ENCODE peak calls at places on chromosomes 4 and X, in seven cellular contexts. One of them, this sample, is unnamed.
A peak's percentile ranks its signal among the peaks of the same experiment; 100 is the strongest.

GRCh38 chrX:153924149-153924861 is 1.8 kb downstream of the ARHGAP4 start:
- DNase-seq in fibroblast of lung: peak; percentile 23
- DNase-seq in A549: peak; percentile 34
- DNase-seq in BJ: no peak
- DNase-seq in lower leg skin: no peak
- DNase-seq in activated B cell treated with CpG ODN at 0.5 μM for 24 hours: no peak
- DNase-seq in glutamatergic neuron: no peak
- DNase-seq in this sample: no peak

GRCh38 chrX:107629533-107629909 is 1.2 kb downstream of the PRPS1 start:
- DNase-seq in glutamatergic neuron: no peak
- DNase-seq in activated B cell treated with CpG ODN at 0.5 μM for 24 hours: no peak
- DNase-seq in A549: peak; percentile 51
- DNase-seq in BJ: no peak
- DNase-seq in lower leg skin: no peak
- DNase-seq in fibroblast of lung: peak; percentile 39
- DNase-seq in this sample: no peak

GRCh38 chrX:97238632-97239031 is 354.9 kb downstream of the RPA4 start:
- DNase-seq in BJ: no peak
- DNase-seq in fibroblast of lung: peak; percentile 71
- DNase-seq in lower leg skin: no peak
- DNase-seq in activated B cell treated with CpG ODN at 0.5 μM for 24 hours: no peak
- DNase-seq in A549: peak; percentile 1
- DNase-seq in glutamatergic neuron: no peak
- DNase-seq in this sample: no peak

GRCh38 chr4:52244773-52245360 is 193.8 kb downstream of the SPATA18 start:
- DNase-seq in activated B cell treated with CpG ODN at 0.5 μM for 24 hours: no peak
- DNase-seq in lower leg skin: no peak
- DNase-seq in BJ: no peak
- DNase-seq in fibroblast of lung: no peak
- DNase-seq in glutamatergic neuron: no peak
- DNase-seq in A549: no peak
- DNase-seq in this sample: no peak

GRCh38 chr4:138242076-138242829 is at the start of gene SLC7A11:
- DNase-seq in fibroblast of lung: peak; percentile 99
- DNase-seq in lower leg skin: no peak
- DNase-seq in glutamatergic neuron: peak; percentile 28
- DNase-seq in activated B cell treated with CpG ODN at 0.5 μM for 24 hours: no peak
- DNase-seq in A549: peak; percentile 20
- DNase-seq in BJ: peak; percentile 98
- DNase-seq in this sample: peak; percentile 33

GRCh38 chrX:16250296-16250695 is 83.0 kb downstream of the MAGEB17 start:
- DNase-seq in activated B cell treated with CpG ODN at 0.5 μM for 24 hours: no peak
- DNase-seq in fibroblast of lung: peak; percentile 12
- DNase-seq in BJ: peak; percentile 2
- DNase-seq in lower leg skin: no peak
- DNase-seq in glutamatergic neuron: no peak
- DNase-seq in A549: no peak
- DNase-seq in this sample: no peak

GRCh38 chr4:61619528-61619927 is 419.4 kb downstream of the ADGRL3 start:
- DNase-seq in BJ: no peak
- DNase-seq in A549: peak; percentile 0
- DNase-seq in activated B cell treated with CpG ODN at 0.5 μM for 24 hours: no peak
- DNase-seq in fibroblast of lung: no peak
- DNase-seq in lower leg skin: no peak
- DNase-seq in glutamatergic neuron: no peak
- DNase-seq in this sample: no peak

GRCh38 chrX:100812216-100813158 is 7.7 kb upstream of the CSTF2 start:
- DNase-seq in lower leg skin: no peak
- DNase-seq in BJ: no peak
- DNase-seq in glutamatergic neuron: no peak
- DNase-seq in fibroblast of lung: no peak
- DNase-seq in activated B cell treated with CpG ODN at 0.5 μM for 24 hours: no peak
- DNase-seq in A549: no peak
- DNase-seq in this sample: no peak

GRCh38 chr4:176635372-176636261 is 157.1 kb downstream of the VEGFC start:
- DNase-seq in fibroblast of lung: peak; percentile 83
- DNase-seq in BJ: no peak
- DNase-seq in activated B cell treated with CpG ODN at 0.5 μM for 24 hours: no peak
- DNase-seq in A549: peak; percentile 80
- DNase-seq in lower leg skin: no peak
- DNase-seq in glutamatergic neuron: no peak
- DNase-seq in this sample: no peak

GRCh38 chr4:26069218-26069617 is 155.2 kb downstream of the SMIM20 start:
- DNase-seq in activated B cell treated with CpG ODN at 0.5 μM for 24 hours: no peak
- DNase-seq in lower leg skin: no peak
- DNase-seq in fibroblast of lung: peak; percentile 50
- DNase-seq in BJ: no peak
- DNase-seq in A549: no peak
- DNase-seq in glutamatergic neuron: no peak
- DNase-seq in this sample: no peak

GRCh38 chr4:6369924-6370645 is 100.4 kb downstream of the WFS1 start:
- DNase-seq in lower leg skin: no peak
- DNase-seq in activated B cell treated with CpG ODN at 0.5 μM for 24 hours: no peak
- DNase-seq in A549: no peak
- DNase-seq in glutamatergic neuron: no peak
- DNase-seq in fibroblast of lung: no peak
- DNase-seq in BJ: no peak
- DNase-seq in this sample: no peak

GRCh38 chrX:16977771-16978170 is 31.3 kb downstream of the REPS2 start:
- DNase-seq in activated B cell treated with CpG ODN at 0.5 μM for 24 hours: no peak
- DNase-seq in glutamatergic neuron: no peak
- DNase-seq in lower leg skin: no peak
- DNase-seq in BJ: no peak
- DNase-seq in fibroblast of lung: no peak
- DNase-seq in A549: no peak
- DNase-seq in this sample: no peak

GRCh38 chr4:15778742-15779231 is 659 bp downstream of the CD38 start:
- DNase-seq in lower leg skin: no peak
- DNase-seq in BJ: no peak
- DNase-seq in activated B cell treated with CpG ODN at 0.5 μM for 24 hours: peak; percentile 42
- DNase-seq in fibroblast of lung: peak; percentile 44
- DNase-seq in A549: peak; percentile 13
- DNase-seq in glutamatergic neuron: no peak
- DNase-seq in this sample: no peak

GRCh38 chr4:146244496-146244895 is 30.2 kb downstream of the REELD1 start:
- DNase-seq in A549: no peak
- DNase-seq in activated B cell treated with CpG ODN at 0.5 μM for 24 hours: no peak
- DNase-seq in lower leg skin: no peak
- DNase-seq in fibroblast of lung: no peak
- DNase-seq in glutamatergic neuron: no peak
- DNase-seq in BJ: no peak
- DNase-seq in this sample: no peak

GRCh38 chr4:146245246-146245645 is 30.9 kb downstream of the REELD1 start:
- DNase-seq in glutamatergic neuron: no peak
- DNase-seq in lower leg skin: no peak
- DNase-seq in A549: no peak
- DNase-seq in fibroblast of lung: peak; percentile 23
- DNase-seq in activated B cell treated with CpG ODN at 0.5 μM for 24 hours: no peak
- DNase-seq in BJ: no peak
- DNase-seq in this sample: no peak

GRCh38 chr4:146243883-146244277 is 29.5 kb downstream of the REELD1 start:
- DNase-seq in fibroblast of lung: no peak
- DNase-seq in lower leg skin: no peak
- DNase-seq in glutamatergic neuron: no peak
- DNase-seq in BJ: no peak
- DNase-seq in activated B cell treated with CpG ODN at 0.5 μM for 24 hours: no peak
- DNase-seq in A549: no peak
- DNase-seq in this sample: no peak

GRCh38 chr4:146245899-146246298 is 31.6 kb downstream of the REELD1 start:
- DNase-seq in lower leg skin: no peak
- DNase-seq in A549: no peak
- DNase-seq in BJ: no peak
- DNase-seq in fibroblast of lung: peak; percentile 53
- DNase-seq in activated B cell treated with CpG ODN at 0.5 μM for 24 hours: no peak
- DNase-seq in glutamatergic neuron: no peak
- DNase-seq in this sample: no peak

DNA sequence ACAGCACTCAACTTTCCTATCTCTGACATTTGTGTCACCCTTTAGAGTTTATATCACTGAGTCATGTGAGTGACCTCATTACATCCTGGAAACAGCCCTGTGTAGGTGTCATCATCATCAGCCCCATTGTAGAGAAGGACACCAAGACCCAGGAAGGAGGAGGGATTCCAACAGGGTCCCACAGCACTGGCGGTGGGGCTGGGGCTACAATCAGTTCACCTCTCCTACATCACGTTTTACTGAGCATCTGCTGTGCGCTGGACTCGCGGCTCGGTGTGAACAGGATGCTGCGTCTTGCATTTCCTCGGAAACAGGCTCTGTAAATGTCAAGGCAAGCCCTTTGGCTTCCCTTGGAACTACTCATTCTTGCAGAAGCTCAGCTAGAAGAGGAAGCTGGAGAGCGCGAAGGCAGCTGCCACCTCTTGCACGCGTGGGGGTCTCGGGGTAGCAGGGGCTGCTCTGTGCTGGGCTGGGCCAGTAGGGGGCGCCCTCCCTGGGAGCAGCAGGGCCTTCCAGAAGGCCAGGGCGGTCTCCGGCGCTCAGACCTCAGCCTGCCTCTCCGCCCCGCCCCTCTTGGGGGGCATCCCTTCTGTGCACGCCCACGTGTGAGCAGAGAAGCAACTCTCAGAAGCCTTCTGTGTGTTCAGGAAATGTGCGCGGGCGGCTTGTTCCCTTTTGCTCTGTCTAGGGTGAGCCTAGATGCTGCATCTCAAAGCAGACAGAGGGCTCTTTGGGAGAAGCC is 29.0 kb downstream of the REELD1 start:
- DNase-seq in BJ: no peak
- DNase-seq in lower leg skin: no peak
- DNase-seq in glutamatergic neuron: no peak
- DNase-seq in A549: no peak
- DNase-seq in fibroblast of lung: peak; percentile 23
- DNase-seq in activated B cell treated with CpG ODN at 0.5 μM for 24 hours: peak; percentile 33
- DNase-seq in this sample: no peak
- TF ChIP-seq CTCF in BJ: peak; percentile 38
- TF ChIP-seq CTCF in lower leg skin: no peak
- TF ChIP-seq CTCF in glutamatergic neuron: peak; percentile 62
- TF ChIP-seq CTCF in A549: peak; percentile 22
- TF ChIP-seq CTCF in fibroblast of lung: peak; percentile 25
- TF ChIP-seq CTCF in activated B cell treated with CpG ODN at 0.5 μM for 24 hours: no peak
- TF ChIP-seq CTCF in this sample: peak; percentile 42

GRCh38 chr4:32037391-32037790 is 1317.2 kb downstream of the PCDH7 start:
- DNase-seq in activated B cell treated with CpG ODN at 0.5 μM for 24 hours: no peak
- DNase-seq in A549: no peak
- DNase-seq in glutamatergic neuron: no peak
- DNase-seq in fibroblast of lung: no peak
- DNase-seq in BJ: no peak
- DNase-seq in lower leg skin: no peak
- DNase-seq in this sample: no peak

DNA sequence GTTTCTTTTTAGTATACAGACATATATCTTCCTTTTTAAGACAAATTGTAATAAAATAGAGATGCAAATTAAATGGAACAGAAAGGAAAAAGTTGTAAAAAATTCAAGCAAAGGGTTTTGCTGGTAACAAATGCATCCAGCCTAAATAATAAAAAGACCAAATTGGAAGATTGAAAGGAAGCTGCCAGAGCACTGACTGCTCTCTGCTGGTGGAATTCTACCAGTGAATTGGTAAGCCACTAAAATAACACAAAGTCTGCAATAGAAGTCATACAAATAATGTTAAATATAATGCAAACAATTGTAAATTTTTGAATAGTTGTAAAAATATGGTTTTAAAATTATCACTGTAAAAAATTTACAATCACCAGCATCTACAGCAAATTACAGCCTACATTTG is 1322.3 kb downstream of the PCDH7 start:
- DNase-seq in fibroblast of lung: no peak
- DNase-seq in BJ: no peak
- DNase-seq in glutamatergic neuron: no peak
- DNase-seq in activated B cell treated with CpG ODN at 0.5 μM for 24 hours: no peak
- DNase-seq in A549: no peak
- DNase-seq in lower leg skin: no peak
- DNase-seq in this sample: no peak
- TF ChIP-seq CTCF in fibroblast of lung: no peak
- TF ChIP-seq CTCF in BJ: no peak
- TF ChIP-seq CTCF in glutamatergic neuron: no peak
- TF ChIP-seq CTCF in activated B cell treated with CpG ODN at 0.5 μM for 24 hours: no peak
- TF ChIP-seq CTCF in A549: peak; percentile 40
- TF ChIP-seq CTCF in lower leg skin: no peak
- TF ChIP-seq CTCF in this sample: no peak

GRCh38 chrX:11531226-11531625 is 134.5 kb downstream of the ARHGAP6 start:
- DNase-seq in A549: no peak
- DNase-seq in fibroblast of lung: peak; percentile 3
- DNase-seq in glutamatergic neuron: no peak
- DNase-seq in BJ: no peak
- DNase-seq in lower leg skin: no peak
- DNase-seq in activated B cell treated with CpG ODN at 0.5 μM for 24 hours: no peak
- DNase-seq in this sample: no peak
- TF ChIP-seq CTCF in A549: peak; percentile 34
- TF ChIP-seq CTCF in fibroblast of lung: peak; percentile 31
- TF ChIP-seq CTCF in glutamatergic neuron: no peak
- TF ChIP-seq CTCF in BJ: peak; percentile 31
- TF ChIP-seq CTCF in lower leg skin: no peak
- TF ChIP-seq CTCF in activated B cell treated with CpG ODN at 0.5 μM for 24 hours: no peak
- TF ChIP-seq CTCF in this sample: peak; percentile 59

GRCh38 chr4:55395218-55395528 is 584 bp upstream of the TMEM165 start:
- DNase-seq in BJ: no peak
- DNase-seq in activated B cell treated with CpG ODN at 0.5 μM for 24 hours: no peak
- DNase-seq in fibroblast of lung: no peak
- DNase-seq in lower leg skin: no peak
- DNase-seq in A549: no peak
- DNase-seq in glutamatergic neuron: no peak
- DNase-seq in this sample: no peak
- TF ChIP-seq CTCF in BJ: peak; percentile 23
- TF ChIP-seq CTCF in activated B cell treated with CpG ODN at 0.5 μM for 24 hours: no peak
- TF ChIP-seq CTCF in fibroblast of lung: peak; percentile 18
- TF ChIP-seq CTCF in lower leg skin: no peak
- TF ChIP-seq CTCF in A549: no peak
- TF ChIP-seq CTCF in glutamatergic neuron: no peak
- TF ChIP-seq CTCF in this sample: peak; percentile 40

GRCh38 chr4:8372506-8373070 is 67.9 kb downstream of the ACOX3 start:
- DNase-seq in lower leg skin: no peak
- DNase-seq in BJ: no peak
- DNase-seq in activated B cell treated with CpG ODN at 0.5 μM for 24 hours: no peak
- DNase-seq in glutamatergic neuron: no peak
- DNase-seq in fibroblast of lung: no peak
- DNase-seq in A549: no peak
- DNase-seq in this sample: no peak
- TF ChIP-seq CTCF in lower leg skin: no peak
- TF ChIP-seq CTCF in BJ: no peak
- TF ChIP-seq CTCF in activated B cell treated with CpG ODN at 0.5 μM for 24 hours: no peak
- TF ChIP-seq CTCF in glutamatergic neuron: no peak
- TF ChIP-seq CTCF in fibroblast of lung: no peak
- TF ChIP-seq CTCF in A549: no peak
- TF ChIP-seq CTCF in this sample: no peak